ENCODE peak calls at places on chromosomes 6 and 20, in ten cellular contexts. D is uterus, N is heart right ventricle, S is PC-3, R is thyroid gland, F is HepG2, I is brain microvascular endothelial cell, Z is upper lobe of right lung, Y is psoas muscle, W is BE2C. T is an unnamed sample. For H3K36me3, the result is how much of the 10 kb centered on the place peaks cover.

GRCh38 chr6:139062921-139063320 is 34.4 kb downstream of the ABRACL start:
- DNase-seq in D (no peak), N (no peak), S (no peak), R (no peak), F (no peak), I (no peak), Z (no peak), Y (no peak), W (no peak), T (peak)

GRCh38 chr20:63519765-63520593 is 586 bp upstream of the PPDPF start:
- DNase-seq in D (peak), N (peak), S (peak), R (peak), F (no peak), I (no peak), Z (peak), Y (no peak), W (peak), T (peak)

GRCh38 chr6:44177691-44178423 is 19.2 kb downstream of the CAPN11 start:
- DNase-seq in D (peak), N (peak), S (no peak), R (peak), F (no peak), I (peak), Z (no peak), Y (peak), W (no peak), T (peak)

GRCh38 chr6:133748628-133749027 is 140.3 kb upstream of the TCF21 start:
- DNase-seq in D (no peak), N (no peak), S (no peak), R (no peak), F (no peak), I (no peak), Z (no peak), Y (no peak), W (no peak), T (no peak)

GRCh38 chr6:93165850-93166249 is 253.5 kb downstream of the EPHA7 start:
- DNase-seq in D (no peak), N (no peak), S (no peak), R (no peak), F (no peak), I (no peak), Z (no peak), Y (no peak), W (no peak), T (no peak)

GRCh38 chr20:21101453-21102251 is 4.5 kb downstream of the LINC00237 start:
- DNase-seq in D (no peak), N (no peak), S (no peak), R (peak), F (no peak), I (no peak), Z (peak), Y (no peak), W (peak), T (no peak)

GRCh38 chr6:6825986-6826901 is 237.7 kb downstream of the LY86 start:
- DNase-seq in D (peak), N (peak), S (peak), R (peak), F (no peak), I (no peak), Z (peak), Y (peak), W (peak), T (no peak)

GRCh38 chr6:152136449-152136825 is 329.0 kb downstream of the ESR1 start:
- DNase-seq in D (no peak), N (no peak), S (peak), R (peak), F (no peak), I (no peak), Z (no peak), Y (no peak), W (peak), T (no peak)

GRCh38 chr6:147508073-147508870 is at the start of gene SAMD5:
- DNase-seq in D (peak), N (peak), S (peak), R (peak), F (peak), I (peak), Z (peak), Y (peak), W (peak), T (peak)

GRCh38 chr20:64224344-64225165 is 31.0 kb upstream of the PCMTD2 start:
- DNase-seq in D (no peak), N (no peak), S (peak), R (peak), F (no peak), I (peak), Z (no peak), Y (no peak), W (no peak), T (peak)

GRCh38 chr6:134317471-134318131 is at the start of gene SGK1:
- DNase-seq in D (no peak), N (no peak), S (peak), R (peak), F (no peak), I (peak), Z (no peak), Y (peak), W (peak), T (peak)

GRCh38 chr6:159978291-159979135 is 9.6 kb downstream of the IGF2R start:
- DNase-seq in D (no peak), N (no peak), S (peak), R (no peak), F (no peak), I (no peak), Z (no peak), Y (no peak), W (no peak), T (no peak)

GRCh38 chr20:34538671-34539123 is 19.8 kb upstream of the MAP1LC3A start:
- DNase-seq in D (peak), N (peak), S (peak), R (peak), F (peak), I (peak), Z (peak), Y (peak), W (peak), T (peak)

GRCh38 chr6:75922226-75922625 is 150.2 kb downstream of the IMPG1 start:
- DNase-seq in D (no peak), N (no peak), S (peak), R (no peak), F (no peak), I (peak), Z (no peak), Y (no peak), W (no peak), T (no peak)

GRCh38 chr20:10784337-10785183 is 110.8 kb upstream of the JAG1 start:
- DNase-seq in D (no peak), N (no peak), S (no peak), R (no peak), F (no peak), I (no peak), Z (no peak), Y (no peak), W (no peak), T (no peak)

GRCh38 chr6:14501914-14502313 is 384.3 kb downstream of the CD83 start:
- DNase-seq in D (no peak), N (no peak), S (peak), R (no peak), F (no peak), I (no peak), Z (no peak), Y (no peak), W (no peak), T (no peak)

GRCh38 chr20:23613676-23614075 is 8.0 kb upstream of the CST9 start:
- DNase-seq in D (peak), N (no peak), S (no peak), R (no peak), F (no peak), I (no peak), Z (no peak), Y (no peak), W (no peak), T (peak)

GRCh38 chr6:43715056-43715788 is 27.6 kb upstream of the MRPS18A start:
- DNase-seq in D (no peak), N (no peak), S (no peak), R (no peak), F (no peak), I (no peak), Z (no peak), Y (no peak), W (no peak), T (no peak)

GRCh38 chr6:118893095-118893881 is 664 bp upstream of the ASF1A start:
- DNase-seq in D (peak), N (no peak), S (peak), R (peak), F (peak), I (peak), Z (no peak), Y (no peak), W (no peak), T (peak)

GRCh38 chr6:87982134-87982533 is 65.5 kb upstream of the SPACA1 start:
- DNase-seq in D (no peak), N (no peak), S (no peak), R (no peak), F (no peak), I (no peak), Z (no peak), Y (no peak), W (no peak), T (no peak)

GRCh38 chr6:131897050-131897435 is 54.1 kb downstream of the CCN2 start:
- DNase-seq in D (no peak), N (no peak), S (no peak), R (no peak), F (no peak), I (no peak), Z (no peak), Y (no peak), W (no peak), T (no peak)

GRCh38 chr20:25071722-25072121 is 10.2 kb downstream of the VSX1 start:
- DNase-seq in D (no peak), N (no peak), S (no peak), R (no peak), F (peak), I (no peak), Z (peak), Y (no peak), W (no peak), T (peak)

GRCh38 chr6:15907914-15908518 is 220.9 kb upstream of the MYLIP start:
- DNase-seq in D (no peak), N (no peak), S (peak), R (no peak), F (no peak), I (no peak), Z (no peak), Y (no peak), W (peak), T (no peak)

GRCh38 chr6:33445020-33445676 is 9.2 kb upstream of the ZBTB9 start:
- DNase-seq in D (no peak), N (no peak), S (no peak), R (no peak), F (no peak), I (no peak), Z (no peak), Y (no peak), W (no peak), T (no peak)

GRCh38 chr6:33443619-33444504 is 10.5 kb upstream of the ZBTB9 start:
- DNase-seq in D (no peak), N (no peak), S (no peak), R (no peak), F (no peak), I (no peak), Z (no peak), Y (no peak), W (no peak), T (no peak)

GRCh38 chr6:33443025-33443424 is 11.4 kb upstream of the ZBTB9 start:
- DNase-seq in D (no peak), N (no peak), S (no peak), R (no peak), F (no peak), I (no peak), Z (no peak), Y (no peak), W (no peak), T (no peak)

GRCh38 chr6:33442283-33442682 is 12.1 kb upstream of the ZBTB9 start:
- DNase-seq in D (no peak), N (no peak), S (no peak), R (no peak), F (no peak), I (no peak), Z (no peak), Y (no peak), W (no peak), T (no peak)

GRCh38 chr6:33446356-33446755 is 8.0 kb upstream of the ZBTB9 start:
- DNase-seq in D (no peak), N (no peak), S (no peak), R (no peak), F (no peak), I (no peak), Z (no peak), Y (no peak), W (no peak), T (no peak)
- H3K36me3 ChIP-seq in D (under half), N (half or more), S (under half), R (under half), F (under half), I (under half), Z (under half), Y (under half), W (under half), T (under half)

GRCh38 chr6:170066679-170067078 is 224.2 kb downstream of the DLL1 start:
- DNase-seq in D (no peak), N (no peak), S (no peak), R (no peak), F (no peak), I (no peak), Z (no peak), Y (no peak), W (no peak), T (no peak)

GRCh38 chr6:170062904-170063220 is 228.0 kb downstream of the DLL1 start:
- DNase-seq in D (no peak), N (no peak), S (no peak), R (no peak), F (no peak), I (no peak), Z (no peak), Y (no peak), W (no peak), T (no peak)

GRCh38 chr6:170063851-170064617 is 226.8 kb downstream of the DLL1 start:
- DNase-seq in D (no peak), N (no peak), S (no peak), R (no peak), F (no peak), I (no peak), Z (peak), Y (no peak), W (no peak), T (no peak)

GRCh38 chr6:170062209-170062903 is 228.5 kb downstream of the DLL1 start:
- DNase-seq in D (no peak), N (no peak), S (no peak), R (no peak), F (no peak), I (no peak), Z (peak), Y (no peak), W (no peak), T (no peak)

DNA sequence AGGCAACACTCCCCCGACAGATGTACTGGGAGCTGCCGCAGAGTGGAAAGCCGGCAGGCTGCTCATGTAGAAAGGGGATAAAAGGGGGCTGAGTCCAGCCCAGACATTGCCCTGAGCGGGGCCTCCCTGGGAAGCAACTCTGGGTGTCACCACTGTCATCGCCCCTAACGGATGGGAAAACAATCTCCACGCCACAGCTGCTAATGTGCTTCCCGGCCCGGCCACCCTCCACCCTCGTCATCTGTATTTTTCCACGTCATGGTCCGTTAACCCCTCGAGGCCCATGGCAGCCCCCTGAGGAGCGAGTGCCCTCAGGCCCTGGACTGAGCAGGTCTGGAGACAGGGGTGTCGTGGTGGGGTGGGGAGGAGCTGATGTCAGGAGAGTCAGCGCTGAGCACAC is 227.4 kb downstream of the DLL1 start:
- DNase-seq in D (no peak), N (no peak), S (no peak), R (no peak), F (no peak), I (no peak), Z (peak), Y (no peak), W (no peak), T (no peak)
- TF ChIP-seq CTCF in D (no peak), N (no peak), S (no peak), R (no peak), F (no peak), I (no peak), Z (no peak), Y (no peak), W (no peak), T (no peak)

GRCh38 chr20:4794846-4795245 is 73.1 kb downstream of the PRND start:
- DNase-seq in D (no peak), N (no peak), S (no peak), R (no peak), F (no peak), I (no peak), Z (no peak), Y (no peak), W (no peak), T (no peak)

GRCh38 chr20:4793183-4793582 is 71.5 kb downstream of the PRND start:
- DNase-seq in D (no peak), N (no peak), S (no peak), R (no peak), F (no peak), I (no peak), Z (no peak), Y (no peak), W (no peak), T (no peak)

GRCh38 chr20:4788314-4788713 is 66.6 kb downstream of the PRND start:
- DNase-seq in D (no peak), N (no peak), S (no peak), R (no peak), F (no peak), I (no peak), Z (no peak), Y (no peak), W (no peak), T (no peak)

GRCh38 chr20:4787825-4788224 is 66.1 kb downstream of the PRND start:
- DNase-seq in D (no peak), N (no peak), S (no peak), R (no peak), F (no peak), I (no peak), Z (no peak), Y (no peak), W (no peak), T (no peak)

DNA sequence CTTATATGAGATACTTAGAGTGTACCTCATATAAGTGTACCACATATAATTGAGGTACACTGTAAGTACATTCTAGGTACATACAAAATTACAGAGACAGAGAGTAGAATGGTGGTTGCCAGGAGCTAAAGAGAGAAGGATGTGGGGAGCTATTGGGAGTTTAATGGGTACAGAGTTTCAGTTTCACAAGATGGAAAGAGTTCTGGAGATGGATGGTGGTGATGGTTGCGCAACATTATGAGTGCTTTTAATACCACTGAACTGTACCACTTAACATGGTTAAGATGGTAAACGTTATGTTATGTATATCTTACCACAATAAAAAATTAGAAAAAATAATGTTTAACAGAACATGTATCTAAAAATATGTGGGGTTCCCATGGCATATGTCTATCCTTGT is 69.4 kb downstream of the PRND start:
- DNase-seq in D (no peak), N (no peak), S (no peak), R (no peak), F (no peak), I (no peak), Z (no peak), Y (no peak), W (no peak), T (no peak)
- H3K36me3 ChIP-seq in D (under half), N (half or more), S (under half), R (under half), F (under half), I (under half), Z (half or more), Y (under half), W (under half), T (under half)

GRCh38 chr20:40810336-40810735 is 121.3 kb upstream of the MAFB start:
- DNase-seq in D (no peak), N (no peak), S (no peak), R (no peak), F (no peak), I (no peak), Z (no peak), Y (no peak), W (no peak), T (no peak)

GRCh38 chr20:40807771-40808170 is 118.7 kb upstream of the MAFB start:
- DNase-seq in D (no peak), N (no peak), S (no peak), R (no peak), F (no peak), I (no peak), Z (no peak), Y (no peak), W (no peak), T (no peak)

GRCh38 chr20:40805592-40805991 is 116.6 kb upstream of the MAFB start:
- DNase-seq in D (no peak), N (no peak), S (no peak), R (no peak), F (no peak), I (no peak), Z (no peak), Y (no peak), W (no peak), T (no peak)

GRCh38 chr20:40809361-40809760 is 120.3 kb upstream of the MAFB start:
- DNase-seq in D (no peak), N (no peak), S (no peak), R (no peak), F (no peak), I (no peak), Z (no peak), Y (no peak), W (no peak), T (no peak)

DNA sequence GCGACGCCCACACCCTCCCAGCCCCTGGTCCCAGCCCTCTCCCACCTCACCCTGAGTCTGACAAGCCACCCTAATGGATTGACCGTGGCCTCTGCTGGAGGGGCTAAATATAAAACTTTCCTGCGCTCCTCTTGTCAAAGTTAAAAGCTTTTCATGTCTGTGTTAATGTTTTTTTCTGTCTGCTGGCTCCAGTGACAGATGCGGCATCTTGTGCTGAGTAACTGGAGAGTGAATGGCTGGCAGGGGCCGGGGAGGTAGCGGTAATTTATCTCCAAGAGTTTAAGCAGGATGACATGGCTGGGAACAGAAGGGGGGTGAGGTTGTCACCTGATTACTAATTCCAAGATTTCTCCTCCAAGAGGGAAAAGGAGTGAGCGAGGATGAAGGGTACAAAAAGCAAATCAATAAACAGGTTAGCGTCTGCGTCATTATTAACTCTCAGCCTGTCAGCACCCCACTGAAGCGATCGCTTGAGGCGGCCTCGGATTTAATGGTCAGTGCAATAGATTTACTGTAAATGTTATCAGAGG is 118.1 kb upstream of the MAFB start:
- DNase-seq in D (no peak), N (no peak), S (no peak), R (no peak), F (no peak), I (no peak), Z (no peak), Y (no peak), W (no peak), T (peak)
- TF ChIP-seq CTCF in D (no peak), N (no peak), S (no peak), R (no peak), F (no peak), I (no peak), Z (no peak), Y (no peak), W (no peak), T (no peak)